ENCODE peak calls at places on chromosome 3, in nine cellular contexts. One of them, this sample, is unnamed.

GRCh38 chr3:134179508-134179907 is 71.2 kb downstream of the RYK start:
- DNase-seq in CD8-positive, alpha-beta memory T cell: no peak
- DNase-seq in neural crest cell: no peak
- DNase-seq in NAMALWA: no peak
- DNase-seq in activated T-helper 1 cell treated with anti-CD3 and anti-CD28 coated beads, Interleukin-2, amount 50 U/mL, for 16 hours: no peak
- DNase-seq in amygdala: no peak
- DNase-seq in Calu3: no peak
- DNase-seq in GM10248: no peak
- DNase-seq in progenitor cell of endocrine pancreas: no peak
- DNase-seq in this sample: no peak

GRCh38 chr3:16301490-16301889 is 36.5 kb downstream of the OXNAD1 start:
- DNase-seq in CD8-positive, alpha-beta memory T cell: no peak
- DNase-seq in neural crest cell: no peak
- DNase-seq in NAMALWA: no peak
- DNase-seq in activated T-helper 1 cell treated with anti-CD3 and anti-CD28 coated beads, Interleukin-2, amount 50 U/mL, for 16 hours: no peak
- DNase-seq in amygdala: no peak
- DNase-seq in Calu3: no peak
- DNase-seq in GM10248: no peak
- DNase-seq in progenitor cell of endocrine pancreas: no peak
- DNase-seq in this sample: no peak

GRCh38 chr3:189899186-189899585 is 221.5 kb downstream of the P3H2 start:
- DNase-seq in CD8-positive, alpha-beta memory T cell: no peak
- DNase-seq in neural crest cell: no peak
- DNase-seq in NAMALWA: no peak
- DNase-seq in activated T-helper 1 cell treated with anti-CD3 and anti-CD28 coated beads, Interleukin-2, amount 50 U/mL, for 16 hours: no peak
- DNase-seq in amygdala: no peak
- DNase-seq in Calu3: no peak
- DNase-seq in GM10248: no peak
- DNase-seq in progenitor cell of endocrine pancreas: no peak
- DNase-seq in this sample: no peak

GRCh38 chr3:139202226-139202958 is 141.4 kb upstream of the MRPS22 start:
- DNase-seq in CD8-positive, alpha-beta memory T cell: no peak
- DNase-seq in neural crest cell: no peak
- DNase-seq in NAMALWA: peak
- DNase-seq in activated T-helper 1 cell treated with anti-CD3 and anti-CD28 coated beads, Interleukin-2, amount 50 U/mL, for 16 hours: no peak
- DNase-seq in amygdala: no peak
- DNase-seq in Calu3: peak
- DNase-seq in GM10248: no peak
- DNase-seq in progenitor cell of endocrine pancreas: no peak
- DNase-seq in this sample: no peak

GRCh38 chr3:134374791-134375541 is 719 bp upstream of the AMOTL2 start:
- DNase-seq in CD8-positive, alpha-beta memory T cell: no peak
- DNase-seq in neural crest cell: no peak
- DNase-seq in NAMALWA: no peak
- DNase-seq in activated T-helper 1 cell treated with anti-CD3 and anti-CD28 coated beads, Interleukin-2, amount 50 U/mL, for 16 hours: no peak
- DNase-seq in amygdala: no peak
- DNase-seq in Calu3: peak
- DNase-seq in GM10248: no peak
- DNase-seq in progenitor cell of endocrine pancreas: no peak
- DNase-seq in this sample: no peak

GRCh38 chr3:141876891-141877561 is 583 bp downstream of the ATP1B3 start:
- DNase-seq in CD8-positive, alpha-beta memory T cell: peak
- DNase-seq in neural crest cell: peak
- DNase-seq in NAMALWA: peak
- DNase-seq in activated T-helper 1 cell treated with anti-CD3 and anti-CD28 coated beads, Interleukin-2, amount 50 U/mL, for 16 hours: peak
- DNase-seq in amygdala: peak
- DNase-seq in Calu3: peak
- DNase-seq in GM10248: peak
- DNase-seq in progenitor cell of endocrine pancreas: peak
- DNase-seq in this sample: peak

GRCh38 chr3:10505050-10505790 is at the start of gene ATP2B2:
- DNase-seq in CD8-positive, alpha-beta memory T cell: no peak
- DNase-seq in neural crest cell: peak
- DNase-seq in NAMALWA: no peak
- DNase-seq in activated T-helper 1 cell treated with anti-CD3 and anti-CD28 coated beads, Interleukin-2, amount 50 U/mL, for 16 hours: no peak
- DNase-seq in amygdala: no peak
- DNase-seq in Calu3: no peak
- DNase-seq in GM10248: no peak
- DNase-seq in progenitor cell of endocrine pancreas: no peak
- DNase-seq in this sample: no peak

GRCh38 chr3:143529018-143529478 is 319.2 kb downstream of the SLC9A9 start:
- DNase-seq in CD8-positive, alpha-beta memory T cell: no peak
- DNase-seq in neural crest cell: no peak
- DNase-seq in NAMALWA: peak
- DNase-seq in activated T-helper 1 cell treated with anti-CD3 and anti-CD28 coated beads, Interleukin-2, amount 50 U/mL, for 16 hours: no peak
- DNase-seq in amygdala: no peak
- DNase-seq in Calu3: no peak
- DNase-seq in GM10248: peak
- DNase-seq in progenitor cell of endocrine pancreas: no peak
- DNase-seq in this sample: no peak

GRCh38 chr3:195020921-195021320 is 250.0 kb downstream of the XXYLT1 start:
- DNase-seq in CD8-positive, alpha-beta memory T cell: no peak
- DNase-seq in neural crest cell: no peak
- DNase-seq in NAMALWA: no peak
- DNase-seq in activated T-helper 1 cell treated with anti-CD3 and anti-CD28 coated beads, Interleukin-2, amount 50 U/mL, for 16 hours: no peak
- DNase-seq in amygdala: no peak
- DNase-seq in Calu3: no peak
- DNase-seq in GM10248: no peak
- DNase-seq in progenitor cell of endocrine pancreas: no peak
- DNase-seq in this sample: no peak

GRCh38 chr3:34178415-34178814 is 380.0 kb downstream of the PDCD6IP start:
- DNase-seq in CD8-positive, alpha-beta memory T cell: no peak
- DNase-seq in neural crest cell: no peak
- DNase-seq in NAMALWA: no peak
- DNase-seq in activated T-helper 1 cell treated with anti-CD3 and anti-CD28 coated beads, Interleukin-2, amount 50 U/mL, for 16 hours: no peak
- DNase-seq in amygdala: no peak
- DNase-seq in Calu3: no peak
- DNase-seq in GM10248: no peak
- DNase-seq in progenitor cell of endocrine pancreas: no peak
- DNase-seq in this sample: no peak

GRCh38 chr3:44019736-44020135 is 221.9 kb upstream of the TOPAZ1 start:
- DNase-seq in CD8-positive, alpha-beta memory T cell: no peak
- DNase-seq in neural crest cell: no peak
- DNase-seq in NAMALWA: no peak
- DNase-seq in activated T-helper 1 cell treated with anti-CD3 and anti-CD28 coated beads, Interleukin-2, amount 50 U/mL, for 16 hours: no peak
- DNase-seq in amygdala: no peak
- DNase-seq in Calu3: no peak
- DNase-seq in GM10248: no peak
- DNase-seq in progenitor cell of endocrine pancreas: no peak
- DNase-seq in this sample: no peak

GRCh38 chr3:9875448-9875847 is 4.6 kb downstream of the CIDEC start:
- DNase-seq in CD8-positive, alpha-beta memory T cell: no peak
- DNase-seq in neural crest cell: no peak
- DNase-seq in NAMALWA: no peak
- DNase-seq in activated T-helper 1 cell treated with anti-CD3 and anti-CD28 coated beads, Interleukin-2, amount 50 U/mL, for 16 hours: no peak
- DNase-seq in amygdala: no peak
- DNase-seq in Calu3: no peak
- DNase-seq in GM10248: no peak
- DNase-seq in progenitor cell of endocrine pancreas: no peak
- DNase-seq in this sample: no peak

GRCh38 chr3:8713901-8714759 is 19.5 kb upstream of the CAV3 start:
- DNase-seq in CD8-positive, alpha-beta memory T cell: no peak
- DNase-seq in neural crest cell: no peak
- DNase-seq in NAMALWA: peak
- DNase-seq in activated T-helper 1 cell treated with anti-CD3 and anti-CD28 coated beads, Interleukin-2, amount 50 U/mL, for 16 hours: no peak
- DNase-seq in amygdala: no peak
- DNase-seq in Calu3: peak
- DNase-seq in GM10248: no peak
- DNase-seq in progenitor cell of endocrine pancreas: no peak
- DNase-seq in this sample: no peak

GRCh38 chr3:183823963-183824362 is 1.4 kb downstream of the MAP6D1 start:
- DNase-seq in CD8-positive, alpha-beta memory T cell: no peak
- DNase-seq in neural crest cell: no peak
- DNase-seq in NAMALWA: no peak
- DNase-seq in activated T-helper 1 cell treated with anti-CD3 and anti-CD28 coated beads, Interleukin-2, amount 50 U/mL, for 16 hours: no peak
- DNase-seq in amygdala: no peak
- DNase-seq in Calu3: no peak
- DNase-seq in GM10248: no peak
- DNase-seq in progenitor cell of endocrine pancreas: no peak
- DNase-seq in this sample: no peak

GRCh38 chr3:147411235-147411607 is 2.1 kb downstream of the ZIC1 start:
- DNase-seq in CD8-positive, alpha-beta memory T cell: no peak
- DNase-seq in neural crest cell: no peak
- DNase-seq in NAMALWA: no peak
- DNase-seq in activated T-helper 1 cell treated with anti-CD3 and anti-CD28 coated beads, Interleukin-2, amount 50 U/mL, for 16 hours: no peak
- DNase-seq in amygdala: no peak
- DNase-seq in Calu3: no peak
- DNase-seq in GM10248: no peak
- DNase-seq in progenitor cell of endocrine pancreas: no peak
- DNase-seq in this sample: no peak

GRCh38 chr3:193140381-193140780 is 100.6 kb upstream of the PLAAT1 start:
- DNase-seq in CD8-positive, alpha-beta memory T cell: no peak
- DNase-seq in neural crest cell: no peak
- DNase-seq in NAMALWA: no peak
- DNase-seq in activated T-helper 1 cell treated with anti-CD3 and anti-CD28 coated beads, Interleukin-2, amount 50 U/mL, for 16 hours: no peak
- DNase-seq in amygdala: no peak
- DNase-seq in Calu3: no peak
- DNase-seq in GM10248: no peak
- DNase-seq in progenitor cell of endocrine pancreas: no peak
- DNase-seq in this sample: no peak

GRCh38 chr3:13825317-13825590 is 54.6 kb downstream of the WNT7A start:
- DNase-seq in CD8-positive, alpha-beta memory T cell: no peak
- DNase-seq in neural crest cell: no peak
- DNase-seq in NAMALWA: no peak
- DNase-seq in activated T-helper 1 cell treated with anti-CD3 and anti-CD28 coated beads, Interleukin-2, amount 50 U/mL, for 16 hours: no peak
- DNase-seq in amygdala: no peak
- DNase-seq in Calu3: no peak
- DNase-seq in GM10248: no peak
- DNase-seq in progenitor cell of endocrine pancreas: no peak
- DNase-seq in this sample: no peak

GRCh38 chr3:52317601-52318000 is 1.5 kb downstream of the DNAH1 start:
- DNase-seq in CD8-positive, alpha-beta memory T cell: peak
- DNase-seq in neural crest cell: peak
- DNase-seq in NAMALWA: no peak
- DNase-seq in activated T-helper 1 cell treated with anti-CD3 and anti-CD28 coated beads, Interleukin-2, amount 50 U/mL, for 16 hours: peak
- DNase-seq in amygdala: no peak
- DNase-seq in Calu3: no peak
- DNase-seq in GM10248: peak
- DNase-seq in progenitor cell of endocrine pancreas: peak
- DNase-seq in this sample: no peak

GRCh38 chr3:62445267-62445666 is 71.9 kb upstream of the FEZF2 start:
- DNase-seq in CD8-positive, alpha-beta memory T cell: no peak
- DNase-seq in neural crest cell: no peak
- DNase-seq in NAMALWA: peak
- DNase-seq in activated T-helper 1 cell treated with anti-CD3 and anti-CD28 coated beads, Interleukin-2, amount 50 U/mL, for 16 hours: no peak
- DNase-seq in amygdala: no peak
- DNase-seq in Calu3: no peak
- DNase-seq in GM10248: no peak
- DNase-seq in progenitor cell of endocrine pancreas: no peak
- DNase-seq in this sample: no peak

GRCh38 chr3:15823092-15823491 is 25.3 kb upstream of the ANKRD28 start:
- DNase-seq in CD8-positive, alpha-beta memory T cell: no peak
- DNase-seq in neural crest cell: no peak
- DNase-seq in NAMALWA: no peak
- DNase-seq in activated T-helper 1 cell treated with anti-CD3 and anti-CD28 coated beads, Interleukin-2, amount 50 U/mL, for 16 hours: no peak
- DNase-seq in amygdala: no peak
- DNase-seq in Calu3: no peak
- DNase-seq in GM10248: no peak
- DNase-seq in progenitor cell of endocrine pancreas: no peak
- DNase-seq in this sample: no peak

GRCh38 chr3:122892118-122892517 is 97.2 kb downstream of the SLC49A4 start:
- DNase-seq in CD8-positive, alpha-beta memory T cell: no peak
- DNase-seq in neural crest cell: no peak
- DNase-seq in NAMALWA: no peak
- DNase-seq in activated T-helper 1 cell treated with anti-CD3 and anti-CD28 coated beads, Interleukin-2, amount 50 U/mL, for 16 hours: no peak
- DNase-seq in amygdala: no peak
- DNase-seq in Calu3: no peak
- DNase-seq in GM10248: no peak
- DNase-seq in progenitor cell of endocrine pancreas: no peak
- DNase-seq in this sample: no peak

GRCh38 chr3:58285334-58285733 is 20.7 kb upstream of the RPP14 start:
- DNase-seq in CD8-positive, alpha-beta memory T cell: no peak
- DNase-seq in neural crest cell: no peak
- DNase-seq in NAMALWA: no peak
- DNase-seq in activated T-helper 1 cell treated with anti-CD3 and anti-CD28 coated beads, Interleukin-2, amount 50 U/mL, for 16 hours: no peak
- DNase-seq in amygdala: no peak
- DNase-seq in Calu3: no peak
- DNase-seq in GM10248: no peak
- DNase-seq in progenitor cell of endocrine pancreas: no peak
- DNase-seq in this sample: no peak

GRCh38 chr3:99896482-99896881 is 78.8 kb downstream of the CMSS1 start:
- DNase-seq in CD8-positive, alpha-beta memory T cell: no peak
- DNase-seq in neural crest cell: no peak
- DNase-seq in NAMALWA: no peak
- DNase-seq in activated T-helper 1 cell treated with anti-CD3 and anti-CD28 coated beads, Interleukin-2, amount 50 U/mL, for 16 hours: no peak
- DNase-seq in amygdala: no peak
- DNase-seq in Calu3: no peak
- DNase-seq in GM10248: no peak
- DNase-seq in progenitor cell of endocrine pancreas: no peak
- DNase-seq in this sample: no peak

GRCh38 chr3:115588201-115588600 is 35.1 kb upstream of the GAP43 start:
- DNase-seq in CD8-positive, alpha-beta memory T cell: no peak
- DNase-seq in neural crest cell: no peak
- DNase-seq in NAMALWA: no peak
- DNase-seq in activated T-helper 1 cell treated with anti-CD3 and anti-CD28 coated beads, Interleukin-2, amount 50 U/mL, for 16 hours: no peak
- DNase-seq in amygdala: no peak
- DNase-seq in Calu3: no peak
- DNase-seq in GM10248: no peak
- DNase-seq in progenitor cell of endocrine pancreas: no peak
- DNase-seq in this sample: no peak

GRCh38 chr3:99313481-99313880 is 324.9 kb upstream of the COL8A1 start:
- DNase-seq in CD8-positive, alpha-beta memory T cell: no peak
- DNase-seq in neural crest cell: no peak
- DNase-seq in NAMALWA: no peak
- DNase-seq in activated T-helper 1 cell treated with anti-CD3 and anti-CD28 coated beads, Interleukin-2, amount 50 U/mL, for 16 hours: no peak
- DNase-seq in amygdala: no peak
- DNase-seq in Calu3: no peak
- DNase-seq in GM10248: no peak
- DNase-seq in progenitor cell of endocrine pancreas: no peak
- DNase-seq in this sample: no peak

GRCh38 chr3:58585005-58585786 is 8.0 kb upstream of the FAM107A start:
- DNase-seq in CD8-positive, alpha-beta memory T cell: peak
- DNase-seq in neural crest cell: peak
- DNase-seq in NAMALWA: no peak
- DNase-seq in activated T-helper 1 cell treated with anti-CD3 and anti-CD28 coated beads, Interleukin-2, amount 50 U/mL, for 16 hours: peak
- DNase-seq in amygdala: peak
- DNase-seq in Calu3: peak
- DNase-seq in GM10248: peak
- DNase-seq in progenitor cell of endocrine pancreas: peak
- DNase-seq in this sample: no peak